ENCODE peak calls at places on chromosomes 4 and X, in seven cellular contexts. E is mesendoderm, K is H9, N is IMR-90, M is neuronal stem cell, S is mesenchymal stem cell, U is H1. R is an unnamed sample.

GRCh38 chr4:7242766-7243165 is 50.4 kb downstream of the SORCS2 start:
- DNase-seq in E (no peak), S (no peak), K (no peak), N (no peak), U (no peak), M (no peak), R (no peak)

GRCh38 chr4:103374773-103375172 is 176.6 kb upstream of the CENPE start:
- DNase-seq in M (no peak), U (no peak), E (peak; percentile 53), K (no peak), S (no peak), N (no peak), R (no peak)

GRCh38 chr4:189294570-189294969 is 646.1 kb upstream of the FRG1 start:
- DNase-seq in N (no peak), S (no peak), K (no peak), U (no peak), E (no peak), M (no peak), R (peak; percentile 53)

GRCh38 chrX:19602866-19603620 is 87.7 kb upstream of the MAP3K15 start:
- DNase-seq in S (peak; percentile 67), M (no peak), K (no peak), U (no peak), E (peak; percentile 85), N (peak; percentile 82), R (peak; percentile 81)

GRCh38 chr4:176256921-176257320 is 12.1 kb downstream of the ASB5 start:
- DNase-seq in K (no peak), N (peak; percentile 39), E (no peak), S (no peak), M (peak; percentile 6), U (no peak), R (no peak)

GRCh38 chr4:39083164-39083563 is 21.1 kb downstream of the KLHL5 start:
- DNase-seq in K (no peak), U (no peak), E (no peak), M (no peak), N (peak; percentile 34), S (no peak), R (no peak)

GRCh38 chr4:95508421-95508820 is 40.4 kb downstream of the UNC5C start:
- DNase-seq in S (peak; percentile 33), M (no peak), E (no peak), N (peak; percentile 40), K (no peak), U (no peak), R (no peak)

GRCh38 chr4:117661673-117662072 is 372.6 kb upstream of the NDST3 start:
- DNase-seq in M (no peak), S (no peak), E (no peak), K (no peak), N (no peak), U (no peak), R (no peak)

GRCh38 chrX:107205770-107206696 is at the start of the genes DNAAF6 and NUP62CL:
- DNase-seq in K (peak; percentile 91), U (peak; percentile 75), E (peak; percentile 97), M (peak; percentile 82), N (no peak), S (peak; percentile 50), R (peak; percentile 72)

GRCh38 chr4:187972135-187972534 is 23.4 kb upstream of the ZFP42 start:
- DNase-seq in S (no peak), K (no peak), N (peak; percentile 26), U (no peak), M (no peak), E (no peak), R (no peak)

GRCh38 chrX:67596839-67597790 is 53.3 kb downstream of the AR start:
- DNase-seq in N (no peak), M (no peak), S (no peak), K (no peak), U (no peak), E (no peak), R (no peak)

GRCh38 chr4:1246901-1247810 is 1.8 kb downstream of the CTBP1 start:
- DNase-seq in S (no peak), K (peak; percentile 27), M (no peak), E (peak; percentile 13), U (no peak), N (no peak), R (peak; percentile 32)

GRCh38 chr4:111542056-111542455 is 603.2 kb upstream of the FAM241A start:
- DNase-seq in K (no peak), S (no peak), N (peak; percentile 13), U (no peak), E (no peak), M (no peak), R (no peak)

GRCh38 chrX:38805294-38806053 is 4.2 kb downstream of the MID1IP1 start:
- DNase-seq in N (peak; percentile 75), U (no peak), E (peak; percentile 59), M (no peak), K (peak; percentile 29), S (peak; percentile 85), R (peak; percentile 50)

GRCh38 chr4:87947381-87948160 is 27.9 kb upstream of the SPP1 start:
- DNase-seq in N (no peak), S (no peak), M (no peak), E (no peak), K (no peak), U (no peak), R (peak; percentile 92)

GRCh38 chrX:3532571-3532970 is 180.9 kb downstream of the PRKX start:
- DNase-seq in U (no peak), K (no peak), N (no peak), S (no peak), E (peak; percentile 17), M (no peak), R (no peak)

GRCh38 chr4:100362363-100362762 is 155.5 kb downstream of the EMCN start:
- DNase-seq in M (no peak), S (peak; percentile 41), E (no peak), U (no peak), K (no peak), N (peak; percentile 73), R (no peak)

GRCh38 chrX:129040124-129040523 is 483.2 kb downstream of the SMARCA1 start:
- DNase-seq in S (no peak), E (no peak), M (no peak), U (no peak), K (no peak), N (no peak), R (peak; percentile 46)

GRCh38 chr4:6463311-6464289 is 8.8 kb downstream of the PPP2R2C start:
- DNase-seq in S (no peak), M (no peak), E (no peak), N (no peak), K (peak; percentile 42), U (no peak), R (no peak)

GRCh38 chr4:25842229-25842840 is 20.5 kb downstream of the SEL1L3 start:
- DNase-seq in S (no peak), K (no peak), N (no peak), E (peak; percentile 47), M (no peak), U (no peak), R (no peak)

GRCh38 chrX:45240334-45240733 is 39.7 kb upstream of the DIPK2B start:
- DNase-seq in E (no peak), N (no peak), K (no peak), U (no peak), S (no peak), M (no peak), R (no peak)

GRCh38 chr4:110400071-110400470 is 75.9 kb upstream of the ENPEP start:
- DNase-seq in N (no peak), U (no peak), E (no peak), S (no peak), K (no peak), M (no peak), R (peak; percentile 24)
- H3K18ac ChIP-seq in N (no peak overlapping the region), U (no peak overlapping the region), E (no peak overlapping the region), S (no peak overlapping the region), K (no peak overlapping the region), M (no peak overlapping the region), R (no peak overlapping the region)

DNA sequence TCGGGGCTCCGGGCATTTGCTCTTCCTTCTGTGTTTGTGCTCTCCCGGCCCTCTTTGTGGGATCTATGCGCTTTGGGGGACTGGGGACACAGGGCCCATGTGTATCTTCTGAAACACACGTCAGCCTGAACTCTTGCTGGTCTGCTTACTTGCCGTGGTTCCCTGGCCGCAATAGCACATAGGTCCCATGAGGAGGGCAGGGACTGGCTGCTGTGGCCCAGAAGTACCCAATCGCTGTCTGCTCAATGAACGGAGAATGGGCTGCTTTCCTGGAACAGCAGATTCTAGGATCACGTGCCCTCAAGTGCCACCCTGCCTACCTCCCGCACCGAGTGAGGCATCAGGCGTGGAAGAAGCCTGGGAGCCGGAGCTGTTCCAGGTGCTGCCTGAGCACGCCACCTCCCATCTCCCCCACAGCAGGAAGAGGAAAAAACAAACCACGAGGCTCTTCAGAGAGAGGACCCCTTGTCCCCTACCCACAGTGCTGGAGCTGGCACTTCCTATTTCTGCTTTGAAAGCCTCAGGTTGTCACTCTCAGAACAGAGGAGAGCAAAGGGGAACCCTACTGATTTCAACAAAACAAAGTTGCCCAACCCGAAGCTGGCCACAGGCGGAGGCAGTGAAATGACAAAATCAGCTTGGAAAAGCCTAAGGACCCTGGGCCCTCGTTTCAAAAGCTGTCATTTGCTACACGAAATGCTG is 3.8 kb downstream of the G6PD start:
- DNase-seq in S (no peak), K (no peak), M (no peak), N (no peak), E (no peak), U (no peak), R (no peak)
- H3K27ac ChIP-seq in S (peak overlapping the region; percentile 94), K (no peak overlapping the region), M (no peak overlapping the region), N (peak overlapping the region; percentile 97), E (no peak overlapping the region), U (no peak overlapping the region), R (peak overlapping the region; percentile 78)

GRCh38 chrX:7941390-7942042 is 14.3 kb upstream of the PNPLA4 start:
- DNase-seq in U (no peak), N (peak; percentile 7), E (peak; percentile 31), M (no peak), K (peak; percentile 27), S (no peak), R (peak; percentile 19)
- H3K18ac ChIP-seq in U (no peak overlapping the region), N (no peak overlapping the region), E (no peak overlapping the region), M (no peak overlapping the region), K (no peak overlapping the region), S (no peak overlapping the region), R (no peak overlapping the region)

GRCh38 chrX:37753384-37753783 is 26.5 kb upstream of the CYBB start:
- DNase-seq in U (no peak), M (no peak), E (no peak), K (no peak), N (no peak), S (no peak), R (no peak)

GRCh38 chrX:37757082-37757481 is 22.8 kb upstream of the CYBB start:
- DNase-seq in E (no peak), S (no peak), K (no peak), M (no peak), U (no peak), N (no peak), R (no peak)

GRCh38 chrX:37754518-37754917 is 25.3 kb upstream of the CYBB start:
- DNase-seq in N (no peak), E (no peak), S (no peak), U (no peak), K (no peak), M (no peak), R (no peak)

GRCh38 chrX:37752941-37753340 is 26.9 kb upstream of the CYBB start:
- DNase-seq in E (no peak), U (no peak), K (no peak), S (no peak), N (no peak), M (no peak), R (no peak)

DNA sequence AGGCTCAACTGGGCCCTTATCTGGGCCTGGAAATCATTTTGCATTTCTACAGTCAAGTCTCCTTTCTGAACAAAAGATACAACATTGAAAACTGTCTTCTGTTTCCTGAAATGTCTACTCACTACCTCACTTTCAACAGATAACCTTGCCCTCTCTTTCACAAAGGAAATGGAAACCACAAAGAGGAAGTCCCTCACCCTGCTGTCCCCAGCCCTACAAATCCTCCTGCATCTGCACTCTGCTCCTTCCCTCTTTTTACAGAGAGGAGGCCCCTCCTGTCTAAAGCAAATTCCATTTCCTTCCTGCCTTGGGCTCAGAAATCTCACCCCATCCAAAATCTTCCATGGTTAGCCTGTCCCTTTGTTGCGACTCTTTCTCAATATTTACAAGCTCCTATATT is 24.8 kb upstream of the CYBB start:
- DNase-seq in E (no peak), M (no peak), N (no peak), U (no peak), S (no peak), K (no peak), R (no peak)
- H3K27ac ChIP-seq in E (no peak overlapping the region), M (no peak overlapping the region), N (no peak overlapping the region), U (no peak overlapping the region), S (no peak overlapping the region), K (no peak overlapping the region), R (no peak overlapping the region)

R was measured in trophoblast cell.